ENCODE peak calls at places on chromosomes 3 and 15, in seven cellular contexts. M, S, X, J, L, T and F are unnamed samples.
A peak's percentile ranks its signal among the peaks of the same experiment; 100 is the strongest.

GRCh38 chr3:72175305-72175858 is 390.4 kb upstream of the PROK2 start:
- DNase-seq in X (no peak), M (no peak), T (no peak), S (no peak), J (no peak), L (no peak), F (no peak)

GRCh38 chr3:102141096-102141912 is 292.0 kb downstream of the NFKBIZ start:
- DNase-seq in L (peak; percentile 67), S (no peak), J (peak; percentile 2), T (no peak), M (no peak), X (no peak), F (no peak)

GRCh38 chr3:143146875-143147274 is 27.3 kb downstream of the CHST2 start:
- DNase-seq in J (no peak), L (no peak), M (no peak), X (no peak), S (no peak), T (no peak), F (no peak)

GRCh38 chr15:34436126-34436955 is 1.3 kb downstream of the GOLGA8A start:
- DNase-seq in X (no peak), L (no peak), S (no peak), T (no peak), J (peak; percentile 12), M (no peak), F (no peak)

GRCh38 chr15:79308874-79309273 is 2.0 kb upstream of the TMED3 start:
- DNase-seq in T (no peak), J (no peak), S (no peak), L (no peak), X (no peak), M (no peak), F (no peak)

GRCh38 chr15:72312605-72313447 is 7.1 kb downstream of the CELF6 start:
- DNase-seq in S (no peak), M (peak; percentile 37), L (peak; percentile 62), J (peak; percentile 74), X (peak; percentile 73), T (peak; percentile 79), F (peak; percentile 67)

GRCh38 chr15:85800460-85801123 is 5.9 kb upstream of the KLHL25 start:
- DNase-seq in T (peak; percentile 89), X (peak; percentile 97), M (no peak), J (no peak), L (peak; percentile 61), S (no peak), F (peak; percentile 80)

GRCh38 chr3:13025778-13026518 is 47.3 kb downstream of the IQSEC1 start:
- DNase-seq in T (peak; percentile 38), S (no peak), L (no peak), X (no peak), J (no peak), M (no peak), F (no peak)

GRCh38 chr3:149579838-149580542 is 77.8 kb downstream of the WWTR1 start:
- DNase-seq in S (no peak), M (no peak), X (no peak), L (peak; percentile 82), T (no peak), J (no peak), F (no peak)

GRCh38 chr15:47184003-47184404 is 533.3 kb upstream of the SEMA6D start:
- DNase-seq in J (peak; percentile 67), L (no peak), X (peak; percentile 28), S (no peak), T (peak; percentile 56), M (no peak), F (no peak)

GRCh38 chr3:23402728-23403505 is 199.8 kb downstream of the UBE2E2 start:
- DNase-seq in S (no peak), L (no peak), T (no peak), X (no peak), M (no peak), J (no peak), F (no peak)

GRCh38 chr3:156303316-156303715 is 182.9 kb downstream of the KCNAB1 start:
- DNase-seq in T (no peak), S (no peak), M (no peak), J (no peak), L (no peak), X (no peak), F (no peak)
- H3K4me1 ChIP-seq in T (no peaks in the 10 kb centered on the region), S (no peaks in the 10 kb centered on the region), M (peaks cover 1% of the 10 kb centered on the region), J (no peaks in the 10 kb centered on the region), L (peaks cover 2% of the 10 kb centered on the region), X (peaks cover 11% of the 10 kb centered on the region), F (no peaks in the 10 kb centered on the region)

GRCh38 chr3:196181127-196181546 is 30.1 kb downstream of the ZDHHC19 start:
- DNase-seq in L (no peak), S (no peak), T (peak; percentile 28), X (no peak), M (no peak), J (no peak), F (no peak)

GRCh38 chr3:196192036-196193001 is 18.9 kb downstream of the ZDHHC19 start:
- DNase-seq in S (peak; percentile 74), X (no peak), J (no peak), L (no peak), M (no peak), T (peak; percentile 77), F (no peak)

GRCh38 chr3:196189608-196190347 is 21.4 kb downstream of the ZDHHC19 start:
- DNase-seq in L (no peak), J (no peak), X (no peak), S (no peak), M (no peak), T (peak; percentile 37), F (no peak)

GRCh38 chr3:196184881-196185280 is 26.3 kb downstream of the ZDHHC19 start:
- DNase-seq in M (no peak), T (no peak), X (no peak), L (no peak), J (no peak), S (no peak), F (no peak)

DNA sequence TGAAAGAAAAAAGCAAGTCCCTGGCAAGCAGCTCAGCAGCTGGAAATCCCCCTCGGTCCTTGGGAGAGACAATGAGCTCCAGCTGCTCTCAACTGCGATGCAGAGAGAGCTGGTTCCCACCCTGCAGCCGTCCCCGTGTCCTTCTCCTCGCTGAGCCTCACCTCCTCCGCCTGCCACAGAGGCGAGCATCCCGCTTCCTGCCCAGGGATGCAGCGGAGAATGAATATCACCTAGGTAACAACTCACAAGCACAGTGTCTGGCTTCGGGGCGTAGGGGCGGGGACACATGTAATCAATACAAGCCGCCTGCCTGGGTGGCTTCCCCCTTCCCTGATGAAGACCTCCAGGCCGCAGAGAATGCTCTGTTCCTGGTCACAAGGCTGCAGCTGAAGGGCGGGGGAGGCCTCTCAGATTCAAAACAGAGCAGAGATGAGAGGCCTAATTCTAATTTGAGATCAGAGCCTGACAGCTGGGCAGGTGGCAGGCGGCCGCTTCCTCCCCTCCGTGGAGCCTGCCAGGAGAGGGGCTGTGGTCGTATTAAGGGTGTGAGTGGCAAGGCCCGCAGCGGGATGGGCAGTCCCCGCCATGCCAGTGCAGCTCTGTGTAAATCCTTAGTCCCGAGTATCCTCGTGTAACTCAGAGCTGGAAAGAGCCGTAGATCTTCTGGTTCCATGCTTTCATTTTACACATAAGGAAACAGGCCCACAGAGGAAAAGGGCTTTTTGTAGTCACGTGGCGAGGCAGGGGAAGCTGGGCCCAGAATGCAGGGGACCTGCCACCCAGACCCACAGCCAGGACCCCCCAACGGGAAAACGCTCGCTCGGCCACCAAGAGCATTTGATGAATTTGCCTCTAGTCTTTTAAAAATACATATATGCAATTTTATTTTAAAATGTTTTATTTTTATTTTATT is 24.3 kb downstream of the ZDHHC19 start:
- DNase-seq in S (peak; percentile 64), M (no peak), X (no peak), T (peak; percentile 51), L (peak; percentile 22), J (no peak), F (no peak)
- H3K4me3 ChIP-seq in S (peak overlapping the region; percentile 66), M (no peak overlapping the region), X (no peak overlapping the region), T (peak overlapping the region; percentile 20), L (no peak overlapping the region), J (no peak overlapping the region), F (no peak overlapping the region)

DNA sequence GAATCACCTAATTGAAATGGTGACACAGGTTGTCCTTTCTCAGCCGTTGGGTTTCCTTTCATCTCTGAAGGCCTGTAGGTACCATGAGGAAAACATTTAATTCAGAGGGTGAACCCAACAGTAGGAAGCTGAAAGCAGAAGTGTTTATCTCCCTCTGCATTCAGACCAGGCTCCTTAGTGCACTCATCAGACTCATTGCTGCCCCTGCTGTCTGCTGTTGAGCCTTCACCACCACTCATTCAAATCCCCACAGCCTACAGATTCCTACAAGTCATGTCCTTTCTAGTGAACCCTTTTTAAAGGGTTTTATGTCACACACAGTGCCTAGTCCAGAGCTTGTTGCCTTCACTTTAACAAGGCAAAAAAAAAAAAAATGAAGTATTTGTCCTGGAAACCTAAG is 13.4 kb downstream of the WDR48 start:
- DNase-seq in S (no peak), X (no peak), L (peak; percentile 60), M (no peak), T (no peak), J (peak; percentile 60), F (peak; percentile 41)
- TF ChIP-seq CTCF in S (peak; percentile 64), X (no peak), L (peak; percentile 52), M (no peak), T (no peak), J (peak; percentile 54), F (peak; percentile 59)

GRCh38 chr3:98893740-98894139 is 7.8 kb downstream of the DCBLD2 start:
- DNase-seq in J (no peak), S (no peak), M (no peak), L (peak; percentile 28), X (no peak), T (no peak), F (no peak)
- H3K4me1 ChIP-seq in J (peaks cover 65% of the 10 kb centered on the region), S (no peaks in the 10 kb centered on the region), M (peaks cover 9% of the 10 kb centered on the region), L (peaks cover 35% of the 10 kb centered on the region), X (peaks cover 11% of the 10 kb centered on the region), T (peaks cover 17% of the 10 kb centered on the region), F (peaks cover 22% of the 10 kb centered on the region)

GRCh38 chr3:34183581-34184313 is 385.3 kb downstream of the PDCD6IP start:
- DNase-seq in X (no peak), S (no peak), M (no peak), L (no peak), J (no peak), T (no peak), F (no peak)
- H3K4me3 ChIP-seq in X (no peak overlapping the region), S (no peak overlapping the region), M (no peak overlapping the region), L (no peak overlapping the region), J (no peak overlapping the region), T (no peak overlapping the region), F (no peak overlapping the region)

GRCh38 chr3:46844851-46845250 is 18.4 kb downstream of the MYL3 start:
- DNase-seq in T (peak; percentile 34), J (no peak), M (no peak), S (no peak), L (no peak), X (no peak), F (no peak)
- TF ChIP-seq CTCF in T (no peak), J (no peak), M (no peak), S (no peak), L (no peak), X (no peak), F (no peak)

GRCh38 chr3:16288664-16289063 is 23.7 kb downstream of the OXNAD1 start:
- DNase-seq in S (no peak), J (peak; percentile 52), L (no peak), M (no peak), T (peak; percentile 57), X (no peak), F (no peak)

GRCh38 chr3:16290827-16291196 is 25.8 kb downstream of the OXNAD1 start:
- DNase-seq in T (no peak), S (no peak), L (no peak), J (no peak), M (no peak), X (no peak), F (no peak)

GRCh38 chr3:16286672-16287604 is 21.9 kb downstream of the OXNAD1 start:
- DNase-seq in J (no peak), L (no peak), S (no peak), M (no peak), X (no peak), T (no peak), F (no peak)

GRCh38 chr3:16289144-16289889 is 24.3 kb downstream of the OXNAD1 start:
- DNase-seq in L (peak; percentile 40), X (no peak), S (no peak), M (no peak), T (no peak), J (peak; percentile 59), F (no peak)

GRCh38 chr3:16290007-16290826 is 25.2 kb downstream of the OXNAD1 start:
- DNase-seq in T (no peak), L (peak; percentile 67), M (peak; percentile 55), X (peak; percentile 28), S (no peak), J (peak; percentile 55), F (no peak)
- H3K4me1 ChIP-seq in T (peaks cover 36% of the 10 kb centered on the region), L (peaks cover 2% of the 10 kb centered on the region), M (peaks cover 2% of the 10 kb centered on the region), X (no peaks in the 10 kb centered on the region), S (peaks cover 11% of the 10 kb centered on the region), J (peaks cover 52% of the 10 kb centered on the region), F (peaks cover 6% of the 10 kb centered on the region)